ENCODE peak calls at places on chromosomes 12 and 14, in eight cellular contexts. One of them, this sample, is unnamed.

GRCh38 chr14:53851394-53852056 is 105.1 kb downstream of the BMP4 start:
- DNase-seq in mammary epithelial cell: no peak
- DNase-seq in GM23248: no peak
- DNase-seq in mesenchymal stem cell: peak; percentile 63
- DNase-seq in aorta: no peak
- DNase-seq in OCI-LY7: no peak
- DNase-seq in uterus: no peak
- DNase-seq in body of pancreas: no peak
- DNase-seq in this sample: no peak

GRCh38 chr12:563250-563781 is 99.9 kb downstream of the NINJ2 start:
- DNase-seq in mesenchymal stem cell: no peak
- DNase-seq in GM23248: no peak
- DNase-seq in mammary epithelial cell: peak; percentile 18
- DNase-seq in aorta: no peak
- DNase-seq in OCI-LY7: no peak
- DNase-seq in uterus: no peak
- DNase-seq in body of pancreas: no peak
- DNase-seq in this sample: no peak

GRCh38 chr12:75747572-75747995 is 236.2 kb upstream of the KRR1 start:
- DNase-seq in mammary epithelial cell: peak; percentile 84
- DNase-seq in body of pancreas: no peak
- DNase-seq in aorta: no peak
- DNase-seq in OCI-LY7: no peak
- DNase-seq in mesenchymal stem cell: peak; percentile 71
- DNase-seq in GM23248: peak; percentile 83
- DNase-seq in uterus: no peak
- DNase-seq in this sample: no peak

GRCh38 chr12:59365133-59365532 is 230.7 kb upstream of the SLC16A7 start:
- DNase-seq in aorta: no peak
- DNase-seq in mesenchymal stem cell: no peak
- DNase-seq in uterus: no peak
- DNase-seq in body of pancreas: no peak
- DNase-seq in OCI-LY7: no peak
- DNase-seq in mammary epithelial cell: no peak
- DNase-seq in GM23248: no peak
- DNase-seq in this sample: no peak

GRCh38 chr14:86675059-86675458 is 1145.1 kb downstream of the FLRT2 start:
- DNase-seq in OCI-LY7: no peak
- DNase-seq in body of pancreas: no peak
- DNase-seq in GM23248: no peak
- DNase-seq in aorta: no peak
- DNase-seq in mammary epithelial cell: no peak
- DNase-seq in mesenchymal stem cell: no peak
- DNase-seq in uterus: no peak
- DNase-seq in this sample: no peak

GRCh38 chr14:35043046-35043445 is 3.0 kb upstream of the FAM177A1 start:
- DNase-seq in mesenchymal stem cell: no peak
- DNase-seq in mammary epithelial cell: no peak
- DNase-seq in OCI-LY7: no peak
- DNase-seq in GM23248: peak; percentile 3
- DNase-seq in body of pancreas: no peak
- DNase-seq in aorta: no peak
- DNase-seq in uterus: no peak
- DNase-seq in this sample: no peak

GRCh38 chr12:89278169-89278568 is 74.1 kb downstream of the DUSP6 start:
- DNase-seq in mammary epithelial cell: no peak
- DNase-seq in GM23248: no peak
- DNase-seq in aorta: no peak
- DNase-seq in body of pancreas: no peak
- DNase-seq in mesenchymal stem cell: no peak
- DNase-seq in OCI-LY7: no peak
- DNase-seq in uterus: no peak
- DNase-seq in this sample: no peak

GRCh38 chr14:103711516-103712431 is 3.5 kb downstream of the XRCC3 start:
- DNase-seq in GM23248: peak; percentile 41
- DNase-seq in mammary epithelial cell: peak; percentile 86
- DNase-seq in OCI-LY7: no peak
- DNase-seq in mesenchymal stem cell: no peak
- DNase-seq in aorta: peak; percentile 89
- DNase-seq in body of pancreas: peak; percentile 46
- DNase-seq in uterus: peak; percentile 47
- DNase-seq in this sample: peak; percentile 49

GRCh38 chr14:49940805-49941421 is 48.0 kb downstream of the ARF6 start:
- DNase-seq in GM23248: peak; percentile 69
- DNase-seq in aorta: no peak
- DNase-seq in OCI-LY7: peak; percentile 66
- DNase-seq in uterus: no peak
- DNase-seq in mesenchymal stem cell: peak; percentile 45
- DNase-seq in mammary epithelial cell: no peak
- DNase-seq in body of pancreas: no peak
- DNase-seq in this sample: no peak

GRCh38 chr12:26530461-26530860 is 302.5 kb downstream of the ITPR2 start:
- DNase-seq in aorta: no peak
- DNase-seq in GM23248: no peak
- DNase-seq in mesenchymal stem cell: no peak
- DNase-seq in OCI-LY7: no peak
- DNase-seq in body of pancreas: no peak
- DNase-seq in mammary epithelial cell: no peak
- DNase-seq in uterus: no peak
- DNase-seq in this sample: no peak

GRCh38 chr14:104749111-104749649 is 3.8 kb upstream of the SIVA1 start:
- DNase-seq in GM23248: peak; percentile 82
- DNase-seq in uterus: no peak
- DNase-seq in mesenchymal stem cell: no peak
- DNase-seq in aorta: no peak
- DNase-seq in OCI-LY7: peak; percentile 43
- DNase-seq in mammary epithelial cell: peak; percentile 68
- DNase-seq in body of pancreas: no peak
- DNase-seq in this sample: no peak

GRCh38 chr12:108855284-108856169 is 1.9 kb downstream of the SSH1 start:
- DNase-seq in OCI-LY7: no peak
- DNase-seq in aorta: no peak
- DNase-seq in mesenchymal stem cell: peak; percentile 83
- DNase-seq in GM23248: no peak
- DNase-seq in mammary epithelial cell: no peak
- DNase-seq in uterus: no peak
- DNase-seq in body of pancreas: no peak
- DNase-seq in this sample: no peak

GRCh38 chr12:115898670-115899069 is 378.8 kb downstream of the MED13L start:
- DNase-seq in OCI-LY7: no peak
- DNase-seq in aorta: no peak
- DNase-seq in GM23248: no peak
- DNase-seq in body of pancreas: no peak
- DNase-seq in mammary epithelial cell: no peak
- DNase-seq in uterus: no peak
- DNase-seq in mesenchymal stem cell: no peak
- DNase-seq in this sample: no peak

GRCh38 chr12:57149309-57149900 is 2.0 kb upstream of the LRP1-AS start:
- DNase-seq in mammary epithelial cell: no peak
- DNase-seq in GM23248: peak; percentile 93
- DNase-seq in mesenchymal stem cell: peak; percentile 82
- DNase-seq in OCI-LY7: no peak
- DNase-seq in uterus: peak; percentile 91
- DNase-seq in body of pancreas: peak; percentile 41
- DNase-seq in aorta: peak; percentile 90
- DNase-seq in this sample: peak; percentile 82

GRCh38 chr12:23729354-23729753 is 220.1 kb downstream of the SOX5 start:
- DNase-seq in mesenchymal stem cell: no peak
- DNase-seq in mammary epithelial cell: peak; percentile 22
- DNase-seq in aorta: no peak
- DNase-seq in GM23248: no peak
- DNase-seq in uterus: no peak
- DNase-seq in body of pancreas: no peak
- DNase-seq in OCI-LY7: no peak
- DNase-seq in this sample: no peak

GRCh38 chr12:47770086-47770726 is 2.8 kb upstream of the SLC48A1 start:
- DNase-seq in OCI-LY7: no peak
- DNase-seq in mammary epithelial cell: no peak
- DNase-seq in uterus: no peak
- DNase-seq in mesenchymal stem cell: no peak
- DNase-seq in aorta: no peak
- DNase-seq in GM23248: peak; percentile 81
- DNase-seq in body of pancreas: no peak
- DNase-seq in this sample: no peak

GRCh38 chr14:94738786-94739185 is 31.1 kb downstream of the GSC start:
- DNase-seq in mammary epithelial cell: no peak
- DNase-seq in OCI-LY7: no peak
- DNase-seq in mesenchymal stem cell: no peak
- DNase-seq in aorta: no peak
- DNase-seq in body of pancreas: no peak
- DNase-seq in uterus: no peak
- DNase-seq in GM23248: peak; percentile 73
- DNase-seq in this sample: no peak

GRCh38 chr14:99040711-99041110 is 231.3 kb downstream of the BCL11B start:
- DNase-seq in uterus: no peak
- DNase-seq in OCI-LY7: no peak
- DNase-seq in GM23248: no peak
- DNase-seq in body of pancreas: no peak
- DNase-seq in mesenchymal stem cell: no peak
- DNase-seq in aorta: no peak
- DNase-seq in mammary epithelial cell: no peak
- DNase-seq in this sample: no peak

GRCh38 chr12:52851787-52852186 is 3.0 kb upstream of the KRT78 start:
- DNase-seq in GM23248: no peak
- DNase-seq in OCI-LY7: no peak
- DNase-seq in body of pancreas: no peak
- DNase-seq in mesenchymal stem cell: no peak
- DNase-seq in uterus: no peak
- DNase-seq in aorta: no peak
- DNase-seq in mammary epithelial cell: no peak
- DNase-seq in this sample: no peak
- H3K4me3 ChIP-seq in GM23248: no peak overlapping the region
- H3K4me3 ChIP-seq in OCI-LY7: no peak overlapping the region
- H3K4me3 ChIP-seq in body of pancreas: no peak overlapping the region
- H3K4me3 ChIP-seq in mesenchymal stem cell: no peak overlapping the region
- H3K4me3 ChIP-seq in uterus: no peak overlapping the region
- H3K4me3 ChIP-seq in aorta: no peak overlapping the region
- H3K4me3 ChIP-seq in mammary epithelial cell: no peak overlapping the region
- H3K4me3 ChIP-seq in this sample: no peak overlapping the region

DNA sequence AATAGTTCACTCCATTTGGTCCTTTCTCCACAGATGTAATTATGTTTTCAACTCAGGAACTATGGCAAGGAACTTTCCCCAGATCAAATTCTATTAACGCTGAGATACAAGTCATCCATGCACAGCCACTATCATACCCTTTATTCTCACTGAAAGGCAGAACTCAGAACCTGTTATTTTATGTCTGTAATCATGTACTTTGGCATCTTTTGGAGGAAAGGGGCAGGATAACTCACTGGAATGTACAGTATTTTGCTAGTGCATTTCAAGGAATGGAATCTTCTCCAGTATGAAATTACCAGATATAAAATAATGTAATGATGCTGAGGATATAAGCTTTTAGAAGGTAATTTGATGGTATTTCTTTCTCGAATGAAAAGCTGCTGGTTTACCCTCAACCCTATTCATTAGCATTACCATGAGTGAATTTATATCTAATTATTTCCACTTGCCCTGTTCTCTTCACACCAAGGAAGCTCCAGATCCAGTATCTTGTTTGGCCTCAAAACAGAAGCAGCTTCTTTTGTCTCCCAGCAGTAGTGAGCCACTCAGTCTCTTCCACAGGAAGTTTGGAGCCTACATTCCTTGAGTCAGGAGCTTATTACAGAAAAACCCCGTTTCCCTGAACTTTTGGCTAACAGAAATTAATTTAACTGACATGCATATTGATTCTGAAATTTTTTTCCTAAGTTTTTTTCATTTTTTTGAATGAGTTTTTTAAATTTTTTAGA is 10.0 kb upstream of the AMHR2 start:
- DNase-seq in OCI-LY7: no peak
- DNase-seq in mesenchymal stem cell: no peak
- DNase-seq in mammary epithelial cell: no peak
- DNase-seq in aorta: no peak
- DNase-seq in body of pancreas: no peak
- DNase-seq in uterus: no peak
- DNase-seq in GM23248: no peak
- DNase-seq in this sample: no peak
- H3K4me1 ChIP-seq in OCI-LY7: peaks cover 8% of the 10 kb centered on the region
- H3K4me1 ChIP-seq in mesenchymal stem cell: peaks cover 7% of the 10 kb centered on the region
- H3K4me1 ChIP-seq in mammary epithelial cell: no peaks in the 10 kb centered on the region
- H3K4me1 ChIP-seq in aorta: peaks cover 2% of the 10 kb centered on the region
- H3K4me1 ChIP-seq in body of pancreas: no peaks in the 10 kb centered on the region
- H3K4me1 ChIP-seq in uterus: peaks cover 9% of the 10 kb centered on the region
- H3K4me1 ChIP-seq in GM23248: peaks cover 13% of the 10 kb centered on the region
- H3K4me1 ChIP-seq in this sample: peaks cover 45% of the 10 kb centered on the region

GRCh38 chr14:88667555-88668273 is 104.9 kb downstream of the ZC3H14 start:
- DNase-seq in GM23248: peak; percentile 85
- DNase-seq in OCI-LY7: peak; percentile 85
- DNase-seq in mesenchymal stem cell: peak; percentile 78
- DNase-seq in uterus: no peak
- DNase-seq in body of pancreas: peak; percentile 59
- DNase-seq in mammary epithelial cell: peak; percentile 70
- DNase-seq in aorta: no peak
- DNase-seq in this sample: no peak

GRCh38 chr14:88669346-88669745 is 106.5 kb downstream of the ZC3H14 start:
- DNase-seq in OCI-LY7: no peak
- DNase-seq in body of pancreas: no peak
- DNase-seq in GM23248: no peak
- DNase-seq in mammary epithelial cell: no peak
- DNase-seq in aorta: no peak
- DNase-seq in mesenchymal stem cell: no peak
- DNase-seq in uterus: no peak
- DNase-seq in this sample: no peak

GRCh38 chr14:88668448-88669116 is 105.7 kb downstream of the ZC3H14 start:
- DNase-seq in mesenchymal stem cell: no peak
- DNase-seq in GM23248: no peak
- DNase-seq in mammary epithelial cell: no peak
- DNase-seq in OCI-LY7: peak; percentile 23
- DNase-seq in aorta: no peak
- DNase-seq in uterus: no peak
- DNase-seq in body of pancreas: no peak
- DNase-seq in this sample: no peak
- H3K4me3 ChIP-seq in mesenchymal stem cell: no peak overlapping the region
- H3K4me3 ChIP-seq in GM23248: no peak overlapping the region
- H3K4me3 ChIP-seq in mammary epithelial cell: no peak overlapping the region
- H3K4me3 ChIP-seq in OCI-LY7: no peak overlapping the region
- H3K4me3 ChIP-seq in aorta: no peak overlapping the region
- H3K4me3 ChIP-seq in uterus: no peak overlapping the region
- H3K4me3 ChIP-seq in body of pancreas: no peak overlapping the region
- H3K4me3 ChIP-seq in this sample: no peak overlapping the region

DNA sequence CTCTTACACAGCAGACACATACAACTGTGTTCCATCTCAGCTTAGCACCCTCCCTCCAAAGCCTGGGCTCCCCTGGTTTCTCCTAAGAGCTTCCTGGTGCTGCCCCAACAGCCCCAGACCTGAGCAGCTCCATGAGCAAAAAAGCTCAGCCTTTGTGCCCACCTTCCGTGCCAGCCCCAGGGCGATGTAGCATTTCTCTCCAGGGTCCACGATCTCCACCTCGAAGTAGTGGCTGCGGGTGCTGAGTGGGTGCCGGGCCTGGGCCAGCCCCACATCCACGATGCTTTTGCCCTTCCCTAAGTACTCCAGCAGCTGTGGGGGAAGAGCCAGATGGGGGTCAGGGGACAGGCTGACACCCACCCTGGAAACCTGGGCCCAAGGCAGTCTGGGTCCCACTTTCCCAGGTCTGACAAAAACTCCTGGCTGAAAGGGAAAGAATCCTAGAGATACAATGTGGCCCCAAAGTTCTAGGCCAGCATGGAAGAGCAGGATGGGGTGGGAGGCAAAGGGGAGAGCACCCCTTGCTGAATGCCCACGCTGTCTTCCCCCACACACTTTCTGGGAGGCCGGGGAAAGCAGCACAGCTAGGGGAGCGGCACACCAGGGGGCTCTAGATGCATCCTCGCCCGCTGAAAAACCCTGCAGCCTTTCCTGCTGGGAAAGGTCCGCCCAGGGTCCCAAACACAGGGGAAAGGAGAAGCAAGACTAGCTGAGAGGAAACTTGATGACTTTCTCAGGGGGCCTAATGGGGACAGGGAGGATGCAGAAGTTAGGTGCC is 11.0 kb downstream of the SPRYD3 start:
- DNase-seq in GM23248: no peak
- DNase-seq in uterus: no peak
- DNase-seq in body of pancreas: no peak
- DNase-seq in OCI-LY7: no peak
- DNase-seq in mesenchymal stem cell: no peak
- DNase-seq in aorta: peak; percentile 67
- DNase-seq in mammary epithelial cell: no peak
- DNase-seq in this sample: no peak
- H3K4me1 ChIP-seq in GM23248: peaks cover 50% of the 10 kb centered on the region
- H3K4me1 ChIP-seq in uterus: peaks cover 9% of the 10 kb centered on the region
- H3K4me1 ChIP-seq in body of pancreas: no peaks in the 10 kb centered on the region
- H3K4me1 ChIP-seq in OCI-LY7: no peaks in the 10 kb centered on the region
- H3K4me1 ChIP-seq in mesenchymal stem cell: peaks cover 29% of the 10 kb centered on the region
- H3K4me1 ChIP-seq in aorta: peaks cover 3% of the 10 kb centered on the region
- H3K4me1 ChIP-seq in mammary epithelial cell: peaks cover 42% of the 10 kb centered on the region
- H3K4me1 ChIP-seq in this sample: peaks cover 100% of the 10 kb centered on the region